ENCODE peak calls at places on chromosomes 13 and 19, in four cellular contexts. R is choroid plexus epithelial cell; T is CD8-positive, alpha-beta T cell; J is AG04450. F is an unnamed sample.
A peak's percentile ranks its signal among the peaks of the same experiment; 100 is the strongest.

GRCh38 chr13:74289130-74289529 is 154.9 kb upstream of the KLF12 start:
- DNase-seq in R (no peak), T (no peak), J (no peak), F (no peak)

GRCh38 chr19:41479757-41480191 is 36.8 kb downstream of the ERICH4 start:
- DNase-seq in R (no peak), T (no peak), J (no peak), F (no peak)

GRCh38 chr19:23978068-23978467 is 63.4 kb downstream of the ZNF726 start:
- DNase-seq in R (no peak), T (no peak), J (no peak), F (no peak)

GRCh38 chr19:19137556-19138109 is 645 bp downstream of the TMEM161A start:
- DNase-seq in R (peak; percentile 12), T (no peak), J (no peak), F (no peak)

GRCh38 chr13:35016362-35017148 is 74.5 kb downstream of the NBEA start:
- DNase-seq in R (no peak), T (no peak), J (no peak), F (no peak)

GRCh38 chr13:112958127-112958989 is 10.7 kb upstream of the MCF2L start:
- DNase-seq in R (no peak), T (no peak), J (no peak), F (no peak)

GRCh38 chr13:113639661-113640262 is 18.2 kb downstream of the ATP4B start:
- DNase-seq in R (no peak), T (no peak), J (no peak), F (no peak)

GRCh38 chr13:80139196-80139595 is 201.7 kb downstream of the SPRY2 start:
- DNase-seq in R (no peak), T (no peak), J (no peak), F (no peak)

GRCh38 chr19:28242317-28242927 is 970.5 kb downstream of the UQCRFS1 start:
- DNase-seq in R (peak; percentile 52), T (no peak), J (no peak), F (no peak)

GRCh38 chr19:14368011-14368513 is 13.2 kb upstream of the ADGRE5 start:
- DNase-seq in R (no peak), T (no peak), J (no peak), F (no peak)

GRCh38 chr19:56637976-56638555 is 4.9 kb upstream of the SMIM17 start:
- DNase-seq in R (peak; percentile 87), T (no peak), J (peak; percentile 21), F (peak; percentile 7)

GRCh38 chr19:32874605-32875004 is 5.0 kb upstream of the SLC7A9 start:
- DNase-seq in R (no peak), T (no peak), J (no peak), F (no peak)

GRCh38 chr19:3243851-3244700 is 19.6 kb downstream of the CELF5 start:
- DNase-seq in R (peak; percentile 53), T (peak; percentile 59), J (peak; percentile 23), F (no peak)

GRCh38 chr19:55712804-55713631 is 25.2 kb downstream of the NLRP9 start:
- DNase-seq in R (no peak), T (no peak), J (no peak), F (no peak)

GRCh38 chr19:43576479-43576878 is 878 bp downstream of the PINLYP start:
- DNase-seq in R (no peak), T (no peak), J (no peak), F (no peak)

GRCh38 chr19:41420101-41420880 is 6.9 kb downstream of the B3GNT8 start:
- DNase-seq in R (no peak), T (no peak), J (no peak), F (no peak)

GRCh38 chr19:19652482-19653295 is 9.2 kb upstream of the GMIP start:
- DNase-seq in R (no peak), T (no peak), J (no peak), F (no peak)

DNA sequence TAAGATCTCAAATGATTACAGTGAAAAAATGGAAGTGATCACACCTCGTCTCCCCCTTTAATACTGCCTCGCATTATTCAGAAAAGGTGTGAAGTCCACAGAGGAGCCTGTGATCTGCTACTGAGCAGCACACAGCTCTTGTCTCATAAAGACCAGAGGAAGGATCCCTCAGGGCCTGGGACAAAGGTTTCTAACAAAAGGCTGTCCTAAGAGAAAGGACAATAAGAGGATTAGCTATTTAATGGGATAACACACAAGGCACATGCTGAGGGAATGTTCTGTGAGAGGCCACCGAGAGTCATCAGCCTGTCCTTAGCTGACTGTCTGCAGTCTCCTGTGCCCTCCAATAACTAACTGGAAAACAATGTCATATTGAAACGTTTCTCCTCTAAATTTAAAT is 26.7 kb downstream of the EBPL start:
- DNase-seq in R (no peak), T (no peak), J (no peak), F (no peak)
- TF ChIP-seq CTCF in R (no peak), T (no peak), J (no peak), F (no peak)

GRCh38 chr19:1469200-1469935 is 9.6 kb downstream of the C19orf25 start:
- DNase-seq in R (no peak), T (no peak), J (no peak), F (no peak)

GRCh38 chr19:1471514-1472107 is 7.4 kb downstream of the C19orf25 start:
- DNase-seq in R (no peak), T (no peak), J (no peak), F (no peak)

GRCh38 chr19:1468274-1469199 is 10.5 kb downstream of the C19orf25 start:
- DNase-seq in R (peak; percentile 42), T (no peak), J (no peak), F (no peak)

GRCh38 chr19:1470864-1471513 is 8.0 kb downstream of the C19orf25 start:
- DNase-seq in R (no peak), T (no peak), J (no peak), F (no peak)

DNA sequence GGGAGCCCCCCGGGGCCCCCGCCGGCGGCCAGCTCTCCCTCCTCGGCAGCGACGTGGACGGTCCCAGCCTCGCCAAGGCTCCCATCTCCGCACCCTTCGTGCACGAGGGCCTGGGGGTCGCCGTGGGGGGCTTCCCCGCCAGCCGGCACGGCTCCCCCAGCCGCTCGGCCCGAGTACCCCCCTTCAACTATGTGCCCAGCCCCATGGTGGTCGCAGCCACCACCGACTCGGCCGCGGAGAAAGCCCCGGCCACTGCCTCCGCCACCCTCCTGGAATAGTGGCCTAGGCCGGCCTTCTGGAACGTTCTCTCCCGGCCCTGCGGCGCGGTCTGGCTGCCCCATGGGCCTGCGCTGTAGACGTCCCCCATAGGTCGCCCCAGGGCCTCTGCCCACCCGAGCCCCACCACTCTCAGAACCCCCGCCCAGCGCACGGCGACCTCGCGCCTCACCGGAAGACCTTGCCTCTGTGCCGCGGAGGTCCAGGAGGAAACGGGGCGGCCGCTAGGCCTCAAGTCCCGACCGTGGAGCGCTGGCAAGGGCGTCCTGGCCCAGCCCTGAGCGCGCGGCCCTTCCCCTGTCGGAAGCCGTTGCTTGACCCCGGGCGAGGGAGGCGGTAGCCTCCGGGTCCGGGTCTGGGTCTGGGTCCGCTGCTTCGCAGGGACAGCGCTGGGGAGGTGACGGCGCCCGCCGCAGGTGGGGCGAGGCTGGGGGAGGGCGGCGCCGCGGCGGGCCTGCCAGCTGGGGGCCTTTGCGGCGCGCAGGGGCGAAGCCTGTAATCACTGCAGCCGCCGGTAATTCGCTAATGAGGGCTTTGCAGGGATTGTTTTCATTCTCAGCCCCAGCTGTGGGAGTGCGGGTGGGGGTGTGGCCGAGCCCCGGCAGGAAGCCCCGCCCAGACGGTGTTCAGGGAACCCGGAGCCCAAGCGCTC is 8.8 kb downstream of the C19orf25 start:
- DNase-seq in R (peak; percentile 25), T (peak; percentile 83), J (no peak), F (no peak)
- H3K4me3 ChIP-seq in R (peak overlapping the region; percentile 28), T (peak overlapping the region; percentile 58), J (peak overlapping the region; percentile 4), F (peak overlapping the region; percentile 46)

GRCh38 chr13:46286972-46287371 is 75.2 kb downstream of the LRRC63 start:
- DNase-seq in R (no peak), T (no peak), J (no peak), F (no peak)

GRCh38 chr13:46289260-46289955 is 77.7 kb downstream of the LRRC63 start:
- DNase-seq in R (no peak), T (no peak), J (no peak), F (no peak)

GRCh38 chr13:46288570-46289259 is 77.0 kb downstream of the LRRC63 start:
- DNase-seq in R (peak; percentile 76), T (no peak), J (no peak), F (no peak)
- TF ChIP-seq CTCF in R (peak; percentile 80), T (peak; percentile 89), J (peak; percentile 78), F (peak; percentile 91)

GRCh38 chr13:19587635-19588300 is 26.4 kb upstream of the TPTE2 start:
- DNase-seq in R (peak; percentile 78), T (no peak), J (no peak), F (no peak)

GRCh38 chr13:19591864-19592263 is 30.5 kb upstream of the TPTE2 start:
- DNase-seq in R (no peak), T (no peak), J (no peak), F (no peak)

GRCh38 chr13:19590423-19590822 is 29.1 kb upstream of the TPTE2 start:
- DNase-seq in R (no peak), T (no peak), J (no peak), F (no peak)

GRCh38 chr13:19589312-19589711 is 28.0 kb upstream of the TPTE2 start:
- DNase-seq in R (no peak), T (no peak), J (no peak), F (no peak)

DNA sequence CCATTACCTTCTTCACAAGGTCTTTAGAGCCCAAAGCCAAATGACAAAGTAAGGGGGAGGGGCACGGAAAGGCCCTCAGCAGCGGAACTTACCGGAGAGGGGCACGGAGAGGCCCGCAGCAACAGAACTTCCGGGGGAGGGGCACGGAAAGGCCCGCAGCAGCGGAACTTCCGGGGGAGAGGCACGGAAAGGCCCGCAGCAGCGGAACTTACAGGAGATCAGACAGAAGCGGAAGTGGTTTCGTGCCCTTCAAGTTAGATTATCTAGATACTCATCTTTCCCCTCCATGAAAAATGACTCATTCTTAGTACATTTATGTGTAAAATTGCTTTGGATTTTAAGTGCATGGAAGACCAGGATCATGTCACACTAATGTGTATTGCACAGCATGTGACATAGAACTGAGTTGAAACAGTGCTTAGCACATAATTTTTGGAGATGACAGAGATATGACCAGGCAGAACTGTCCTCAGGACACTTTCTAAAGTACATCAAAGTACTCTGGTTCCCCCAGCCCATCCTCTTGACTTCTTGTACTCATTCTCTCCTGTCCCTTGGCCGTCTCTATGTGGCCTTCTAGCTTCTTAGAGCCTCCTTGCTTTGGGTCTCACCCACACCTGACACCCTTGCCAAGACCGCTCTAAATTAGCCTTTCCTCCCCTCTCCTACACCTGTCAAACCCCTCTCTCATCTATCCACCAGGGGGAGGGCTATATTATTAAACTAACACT is 25.7 kb upstream of the TPTE2 start:
- DNase-seq in R (peak; percentile 52), T (peak; percentile 83), J (no peak), F (no peak)
- H3K4me3 ChIP-seq in R (peak overlapping the region; percentile 42), T (peak overlapping the region; percentile 53), J (no peak overlapping the region), F (peak overlapping the region; percentile 3)

GRCh38 chr13:30676672-30677071 is 58.7 kb upstream of the ALOX5AP start:
- DNase-seq in R (peak; percentile 68), T (no peak), J (no peak), F (no peak)
- TF ChIP-seq CTCF in R (peak; percentile 76), T (no peak), J (peak; percentile 45), F (peak; percentile 59)

F was measured in epithelial cell of proximal tubule.